ENCODE peak calls at places on chromosomes 7 and 10, in five cellular contexts. I, Z, W, J and P are unnamed samples.
A peak's percentile ranks its signal among the peaks of the same experiment; 100 is the strongest.

GRCh38 chr7:157431951-157432540 is 95.2 kb downstream of the DNAJB6 start:
- DNase-seq in I (peak; percentile 18), Z (no peak), W (no peak), J (no peak), P (no peak)

GRCh38 chr10:71001470-71001869 is 113.1 kb upstream of the PCBD1 start:
- DNase-seq in I (no peak), Z (no peak), W (no peak), J (no peak), P (no peak)

GRCh38 chr10:117553171-117553814 is 10.7 kb downstream of the EMX2 start:
- DNase-seq in I (no peak), Z (no peak), W (no peak), J (peak; percentile 34), P (no peak)

GRCh38 chr7:70775570-70776156 is 356.3 kb upstream of the GALNT17 start:
- DNase-seq in I (no peak), Z (no peak), W (peak; percentile 25), J (peak; percentile 72), P (no peak)

GRCh38 chr7:108528183-108528712 is 2.3 kb upstream of the PNPLA8 start:
- DNase-seq in I (no peak), Z (peak; percentile 27), W (no peak), J (no peak), P (no peak)

GRCh38 chr7:99762680-99763327 is 21.2 kb downstream of the CYP3A4 start:
- DNase-seq in I (no peak), Z (no peak), W (peak; percentile 82), J (no peak), P (no peak)

GRCh38 chr10:49169776-49170175 is 18.4 kb downstream of the TMEM273 start:
- DNase-seq in I (no peak), Z (peak; percentile 3), W (no peak), J (no peak), P (no peak)

GRCh38 chr7:17131060-17131345 is 167.4 kb upstream of the AHR start:
- DNase-seq in I (no peak), Z (no peak), W (peak; percentile 46), J (peak; percentile 54), P (no peak)

GRCh38 chr10:86357041-86357440 is 9.6 kb downstream of the GRID1 start:
- DNase-seq in I (no peak), Z (no peak), W (no peak), J (no peak), P (no peak)

GRCh38 chr7:132065973-132066611 is 509.7 kb upstream of the PODXL start:
- DNase-seq in I (no peak), Z (no peak), W (no peak), J (no peak), P (no peak)

GRCh38 chr10:107230854-107231253 is 66.3 kb upstream of the SORCS1 start:
- DNase-seq in I (no peak), Z (no peak), W (no peak), J (no peak), P (no peak)

GRCh38 chr10:31769564-31769963 is 159.1 kb downstream of the ARHGAP12 start:
- DNase-seq in I (no peak), Z (no peak), W (peak; percentile 39), J (no peak), P (no peak)

GRCh38 chr10:31768467-31768866 is 160.2 kb downstream of the ARHGAP12 start:
- DNase-seq in I (no peak), Z (no peak), W (peak; percentile 89), J (no peak), P (no peak)

GRCh38 chr10:31773749-31774148 is 154.9 kb downstream of the ARHGAP12 start:
- DNase-seq in I (no peak), Z (no peak), W (no peak), J (no peak), P (no peak)

GRCh38 chr10:31770307-31770902 is 158.2 kb downstream of the ARHGAP12 start:
- DNase-seq in I (peak; percentile 62), Z (peak; percentile 54), W (no peak), J (no peak), P (peak; percentile 32)

DNA sequence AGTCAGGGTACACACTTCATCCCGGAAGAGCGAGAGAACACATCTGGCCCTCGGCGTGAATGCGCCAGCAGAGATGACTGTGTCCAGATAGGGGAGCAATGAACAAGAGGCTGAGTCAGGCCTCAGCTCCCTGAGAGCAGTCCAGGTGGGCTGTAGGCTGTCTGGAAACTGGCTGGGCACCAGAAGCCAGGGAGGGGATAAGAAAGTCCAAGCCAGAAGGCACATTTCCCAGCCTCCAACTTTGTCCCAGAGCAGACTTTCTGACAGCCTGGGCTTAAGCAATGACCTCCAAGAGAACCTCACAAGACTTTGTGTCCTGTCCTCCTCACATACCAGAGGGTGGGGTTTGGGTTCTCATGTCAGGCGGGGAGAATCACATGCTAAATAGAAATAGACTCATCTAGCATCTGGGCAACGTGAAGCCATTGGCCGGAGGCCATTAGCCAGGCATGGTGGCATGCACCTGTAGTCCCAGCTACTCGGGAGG is 157.2 kb downstream of the ARHGAP12 start:
- DNase-seq in I (no peak), Z (no peak), W (peak; percentile 41), J (no peak), P (no peak)
- H3K4me1 ChIP-seq in I (no peaks in the 10 kb centered on the region), Z (no peaks in the 10 kb centered on the region), W (peaks cover 7% of the 10 kb centered on the region), J (no peaks in the 10 kb centered on the region), P (no peaks in the 10 kb centered on the region)

DNA sequence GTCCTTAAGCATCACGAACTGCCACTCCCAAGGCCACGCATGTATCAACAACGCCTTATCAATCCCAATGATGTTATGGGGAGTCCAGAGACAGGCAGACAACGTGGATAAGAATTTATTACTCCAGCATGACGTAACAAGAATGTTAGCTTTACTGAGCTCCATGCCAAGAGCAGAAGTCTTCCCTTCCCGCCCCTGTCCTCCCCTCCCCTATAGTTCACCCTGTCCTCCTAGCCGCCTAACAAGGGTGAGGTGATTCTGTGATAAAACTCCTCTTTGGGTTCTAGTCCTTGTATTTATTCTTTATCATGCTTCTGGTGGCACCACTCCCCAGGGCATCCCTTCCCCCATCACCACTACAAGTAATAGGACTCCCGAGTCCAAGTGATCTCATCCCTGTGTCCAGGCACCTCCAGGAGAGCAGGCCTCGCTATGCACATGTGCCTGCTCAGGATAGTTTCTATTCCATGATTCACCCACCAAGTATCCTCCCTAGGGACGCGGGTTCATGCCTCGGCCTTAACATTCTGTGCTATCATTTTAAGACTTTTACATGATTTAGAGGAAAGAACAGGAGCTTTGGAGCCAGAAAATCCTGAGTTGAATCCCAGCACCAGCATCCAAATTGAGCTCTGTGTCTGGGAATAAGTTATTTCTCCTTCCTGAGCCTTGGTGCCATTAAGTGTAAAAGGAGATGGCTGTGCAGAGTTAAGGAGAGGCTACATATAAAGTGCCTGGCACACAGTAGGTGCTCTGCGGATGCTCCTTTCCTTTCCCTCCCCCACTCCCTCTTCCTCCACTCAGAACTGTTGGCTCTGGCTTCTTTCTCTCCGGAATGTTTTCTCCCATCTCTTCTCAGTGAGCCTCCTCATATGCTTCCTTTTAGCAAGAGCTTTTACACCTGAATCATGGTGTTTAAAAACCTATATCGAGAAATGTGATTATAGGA is 15.3 kb downstream of the GSDME start:
- DNase-seq in I (no peak), Z (no peak), W (peak; percentile 94), J (peak; percentile 28), P (no peak)
- H3K27ac ChIP-seq in I (no peak overlapping the region), Z (no peak overlapping the region), W (peak overlapping the region; percentile 67), J (no peak overlapping the region), P (no peak overlapping the region)

DNA sequence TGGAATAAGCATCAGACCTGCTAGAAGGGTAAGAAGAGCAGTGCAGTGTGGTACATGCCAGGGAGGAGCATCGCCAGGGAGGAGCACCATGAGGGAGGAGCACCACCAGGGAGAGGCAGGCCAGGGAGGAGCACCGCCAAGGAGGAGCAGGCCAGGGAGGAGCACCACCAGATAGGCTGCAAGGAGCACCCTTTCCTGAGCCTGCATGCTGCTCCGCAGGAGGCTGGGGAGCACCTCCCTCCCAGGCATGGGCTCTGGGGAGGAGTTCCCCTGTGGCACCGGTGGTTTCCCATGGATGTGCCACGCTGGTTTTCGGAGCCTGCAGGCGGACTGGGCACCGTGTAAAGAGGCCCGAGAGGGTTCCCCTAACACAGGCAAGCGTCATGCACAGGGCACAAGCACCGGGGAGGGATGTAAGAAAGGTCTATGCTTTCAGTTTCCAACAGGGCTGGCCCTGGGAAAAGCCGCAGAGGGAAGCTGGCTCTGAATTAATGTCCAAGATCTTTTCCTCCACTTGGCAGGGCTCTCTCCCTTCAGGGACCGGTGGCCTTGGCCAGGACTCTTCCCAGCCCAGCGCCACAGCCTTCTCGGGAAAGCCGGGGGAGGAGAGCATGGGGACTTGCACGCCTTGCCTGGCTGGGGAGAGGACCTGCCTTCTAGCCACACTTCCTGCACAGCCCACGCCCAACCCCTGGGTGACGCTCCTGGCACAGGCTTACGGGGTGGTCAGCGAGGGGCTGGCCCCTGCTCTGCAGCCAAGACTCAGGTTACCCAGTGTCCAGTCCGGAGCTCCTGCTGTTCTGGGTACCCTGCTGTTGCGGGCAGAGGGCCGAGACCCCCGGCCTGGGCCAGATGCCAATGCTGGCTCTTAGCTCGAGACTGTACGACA is 11.5 kb upstream of the GPER1 start:
- DNase-seq in I (no peak), Z (no peak), W (no peak), J (no peak), P (no peak)
- H3K4me1 ChIP-seq in I (no peaks in the 10 kb centered on the region), Z (no peaks in the 10 kb centered on the region), W (no peaks in the 10 kb centered on the region), J (peaks cover 2% of the 10 kb centered on the region), P (peaks cover 5% of the 10 kb centered on the region)

DNA sequence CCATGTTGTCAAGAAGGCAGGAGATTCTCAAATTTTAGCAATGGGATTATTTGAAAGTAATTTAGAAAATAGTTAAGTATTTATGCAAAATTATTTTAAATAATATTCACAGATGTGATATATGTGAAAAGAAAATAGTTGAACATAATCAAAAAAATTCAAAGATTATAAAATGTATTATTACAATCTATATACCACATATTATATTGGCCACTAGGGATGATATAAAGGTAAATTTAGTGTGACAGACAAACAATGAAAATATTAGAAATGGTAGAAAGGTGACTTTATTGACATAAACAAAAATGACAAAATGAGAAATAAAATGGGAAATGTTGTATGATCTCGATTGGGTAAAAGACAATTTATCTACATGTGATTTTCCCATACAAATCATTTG is 385.5 kb downstream of the PCDH15 start:
- DNase-seq in I (no peak), Z (no peak), W (no peak), J (no peak), P (no peak)
- H3K27ac ChIP-seq in I (no peak overlapping the region), Z (no peak overlapping the region), W (no peak overlapping the region), J (no peak overlapping the region), P (no peak overlapping the region)

GRCh38 chr10:72105098-72105475 is 16.7 kb upstream of the SPOCK2 start:
- DNase-seq in I (no peak), Z (no peak), W (no peak), J (no peak), P (no peak)
- H3K4me1 ChIP-seq in I (no peaks in the 10 kb centered on the region), Z (no peaks in the 10 kb centered on the region), W (no peaks in the 10 kb centered on the region), J (no peaks in the 10 kb centered on the region), P (peaks cover 27% of the 10 kb centered on the region)

GRCh38 chr10:60348982-60349381 is 40.7 kb downstream of the ANK3 start:
- DNase-seq in I (no peak), Z (no peak), W (peak; percentile 56), J (no peak), P (no peak)
- H3K27ac ChIP-seq in I (no peak overlapping the region), Z (no peak overlapping the region), W (no peak overlapping the region), J (no peak overlapping the region), P (no peak overlapping the region)

DNA sequence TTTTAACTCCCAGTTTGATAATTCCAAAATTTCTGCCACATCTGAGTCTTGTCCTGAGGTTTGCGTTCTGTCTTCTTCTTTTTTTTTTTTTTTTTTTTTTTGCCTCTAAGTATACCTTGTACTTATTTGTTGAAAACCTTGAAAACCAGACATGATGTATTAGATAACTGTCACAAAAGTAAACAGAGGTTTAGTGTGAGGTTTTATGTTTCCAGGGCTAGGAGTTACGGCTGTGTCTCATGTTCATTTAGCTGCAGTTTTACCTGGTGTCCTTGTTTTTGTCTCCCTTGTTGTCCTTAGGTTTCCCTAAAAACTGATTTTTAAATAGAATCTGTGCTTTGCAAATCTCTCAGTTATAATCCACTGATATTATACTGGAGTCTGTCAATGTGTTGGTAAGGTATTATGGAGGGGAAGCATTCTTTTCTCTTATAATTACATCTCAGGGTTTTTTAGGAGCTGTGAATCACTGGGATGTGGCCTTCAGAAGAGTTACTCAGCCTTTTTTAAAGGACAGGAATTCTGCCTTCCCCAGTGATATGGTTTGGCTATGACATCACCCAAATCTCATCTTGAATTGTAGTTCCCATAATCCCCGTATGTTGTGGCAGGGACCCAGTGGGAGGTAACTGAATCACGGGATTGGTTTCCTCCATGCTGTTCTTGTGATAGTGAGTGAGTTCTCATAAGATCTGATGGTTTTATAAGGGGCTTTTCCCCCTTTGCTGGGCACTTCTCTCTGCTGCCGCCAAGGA is 95.0 kb downstream of the CDCA7L start:
- DNase-seq in I (no peak), Z (no peak), W (no peak), J (peak; percentile 53), P (no peak)
- H3K4me1 ChIP-seq in I (no peaks in the 10 kb centered on the region), Z (no peaks in the 10 kb centered on the region), W (no peaks in the 10 kb centered on the region), J (no peaks in the 10 kb centered on the region), P (no peaks in the 10 kb centered on the region)